ENCODE peak calls at places on chromosomes 16 and 17, in ten cellular contexts. Q is neural progenitor cell, O is lung, Z is spleen, L is psoas muscle, V is K562, M is GM06990, D is fibroblast of lung, B is breast epithelium, U is MM.1S. C is an unnamed sample. For H3K36me3, the result is how much of the 10 kb centered on the place peaks cover.

GRCh38 chr16:49701867-49702494 is 153.9 kb downstream of the ZNF423 start:
- DNase-seq in Q (peak), O (peak), Z (no peak), L (peak), V (no peak), M (no peak), D (peak), B (no peak), U (no peak), C (no peak)

GRCh38 chr16:68605746-68606145 is 39.4 kb upstream of the CDH3 start:
- DNase-seq in Q (no peak), O (no peak), Z (no peak), L (no peak), V (no peak), M (no peak), D (no peak), B (no peak), U (no peak), C (no peak)

GRCh38 chr16:75580-76501 is 2.2 kb upstream of the MPG start:
- DNase-seq in Q (peak), O (peak), Z (no peak), L (peak), V (peak), M (no peak), D (peak), B (peak), U (no peak), C (no peak)

GRCh38 chr17:63151981-63152523 is 186.0 kb downstream of the TANC2 start:
- DNase-seq in Q (peak), O (no peak), Z (no peak), L (no peak), V (no peak), M (peak), D (peak), B (no peak), U (no peak), C (no peak)

GRCh38 chr16:66045626-66046025 is 320.9 kb upstream of the CDH5 start:
- DNase-seq in Q (no peak), O (no peak), Z (no peak), L (peak), V (no peak), M (no peak), D (no peak), B (no peak), U (no peak), C (no peak)

GRCh38 chr17:72266099-72266852 is 145.5 kb downstream of the SOX9 start:
- DNase-seq in Q (no peak), O (no peak), Z (no peak), L (no peak), V (no peak), M (no peak), D (no peak), B (no peak), U (no peak), C (no peak)

GRCh38 chr17:3973498-3974137 is 9.4 kb upstream of the ATP2A3 start:
- DNase-seq in Q (no peak), O (no peak), Z (no peak), L (no peak), V (no peak), M (no peak), D (no peak), B (no peak), U (no peak), C (no peak)

GRCh38 chr16:89314357-89314756 is 96.9 kb downstream of the ZNF778 start:
- DNase-seq in Q (no peak), O (no peak), Z (no peak), L (no peak), V (no peak), M (no peak), D (no peak), B (no peak), U (no peak), C (no peak)

GRCh38 chr17:68627956-68628355 is 26.8 kb upstream of the FAM20A start:
- DNase-seq in Q (no peak), O (no peak), Z (no peak), L (no peak), V (no peak), M (no peak), D (no peak), B (no peak), U (no peak), C (no peak)

GRCh38 chr17:66221343-66221742 is 7.9 kb downstream of the APOH start:
- DNase-seq in Q (no peak), O (no peak), Z (no peak), L (no peak), V (no peak), M (no peak), D (no peak), B (no peak), U (no peak), C (no peak)

GRCh38 chr16:85206472-85207356 is 94.4 kb upstream of the CIBAR2 start:
- DNase-seq in Q (peak), O (no peak), Z (peak), L (peak), V (no peak), M (no peak), D (peak), B (no peak), U (no peak), C (no peak)

GRCh38 chr16:67663151-67663876 is 2.6 kb downstream of the PARD6A start:
- DNase-seq in Q (peak), O (no peak), Z (no peak), L (no peak), V (peak), M (no peak), D (no peak), B (no peak), U (no peak), C (no peak)

GRCh38 chr17:76527430-76528111 is 9.9 kb downstream of the CYGB start:
- DNase-seq in Q (peak), O (peak), Z (peak), L (peak), V (no peak), M (peak), D (peak), B (no peak), U (no peak), C (no peak)

GRCh38 chr16:1681032-1681431 is 3.0 kb downstream of the JPT2 start:
- DNase-seq in Q (peak), O (no peak), Z (no peak), L (no peak), V (no peak), M (no peak), D (no peak), B (no peak), U (no peak), C (no peak)

GRCh38 chr16:6684076-6684673 is 648.5 kb upstream of the RBFOX1 start:
- DNase-seq in Q (peak), O (no peak), Z (no peak), L (no peak), V (peak), M (no peak), D (no peak), B (no peak), U (no peak), C (no peak)

GRCh38 chr16:19872935-19873334 is 11.7 kb downstream of the GPRC5B start:
- DNase-seq in Q (no peak), O (no peak), Z (no peak), L (no peak), V (no peak), M (no peak), D (no peak), B (no peak), U (no peak), C (no peak)

GRCh38 chr17:68182940-68183551 is 64.8 kb upstream of the AMZ2 start:
- DNase-seq in Q (no peak), O (no peak), Z (peak), L (no peak), V (peak), M (peak), D (no peak), B (no peak), U (no peak), C (no peak)

GRCh38 chr17:41547921-41548843 is 20.1 kb upstream of the KRT19 start:
- DNase-seq in Q (no peak), O (peak), Z (no peak), L (peak), V (peak), M (no peak), D (peak), B (peak), U (no peak), C (peak)

GRCh38 chr17:77330602-77331081 is 189.9 kb downstream of the SEC14L1 start:
- DNase-seq in Q (no peak), O (peak), Z (peak), L (no peak), V (no peak), M (no peak), D (no peak), B (peak), U (no peak), C (no peak)

GRCh38 chr16:86294535-86294934 is 215.8 kb upstream of the FOXF1 start:
- DNase-seq in Q (no peak), O (no peak), Z (no peak), L (no peak), V (no peak), M (no peak), D (peak), B (no peak), U (no peak), C (no peak)

GRCh38 chr17:73770115-73770848 is 126.0 kb upstream of the SDK2 start:
- DNase-seq in Q (no peak), O (peak), Z (no peak), L (peak), V (peak), M (no peak), D (peak), B (peak), U (no peak), C (peak)

GRCh38 chr17:50107790-50108414 is 12.8 kb downstream of the PDK2 start:
- DNase-seq in Q (no peak), O (no peak), Z (no peak), L (no peak), V (no peak), M (no peak), D (peak), B (no peak), U (no peak), C (no peak)

GRCh38 chr16:23823475-23824407 is 12.0 kb upstream of the PRKCB start:
- DNase-seq in Q (peak), O (no peak), Z (no peak), L (no peak), V (peak), M (no peak), D (no peak), B (no peak), U (no peak), C (no peak)

GRCh38 chr16:3669067-3669466 is 14.6 kb downstream of the DNASE1 start:
- DNase-seq in Q (no peak), O (no peak), Z (no peak), L (no peak), V (no peak), M (no peak), D (no peak), B (no peak), U (no peak), C (no peak)

GRCh38 chr16:73000020-73000906 is 47.7 kb downstream of the ZFHX3 start:
- DNase-seq in Q (no peak), O (peak), Z (no peak), L (peak), V (no peak), M (no peak), D (peak), B (no peak), U (no peak), C (no peak)

GRCh38 chr16:74868035-74868434 is 93.4 kb upstream of the FA2H start:
- DNase-seq in Q (no peak), O (no peak), Z (no peak), L (no peak), V (no peak), M (no peak), D (no peak), B (no peak), U (no peak), C (no peak)
- H3K4me3 ChIP-seq in Q (no peak), O (no peak), Z (no peak), L (no peak), V (no peak), M (no peak), D (no peak), B (peak), U (no peak), C (no peak)

DNA sequence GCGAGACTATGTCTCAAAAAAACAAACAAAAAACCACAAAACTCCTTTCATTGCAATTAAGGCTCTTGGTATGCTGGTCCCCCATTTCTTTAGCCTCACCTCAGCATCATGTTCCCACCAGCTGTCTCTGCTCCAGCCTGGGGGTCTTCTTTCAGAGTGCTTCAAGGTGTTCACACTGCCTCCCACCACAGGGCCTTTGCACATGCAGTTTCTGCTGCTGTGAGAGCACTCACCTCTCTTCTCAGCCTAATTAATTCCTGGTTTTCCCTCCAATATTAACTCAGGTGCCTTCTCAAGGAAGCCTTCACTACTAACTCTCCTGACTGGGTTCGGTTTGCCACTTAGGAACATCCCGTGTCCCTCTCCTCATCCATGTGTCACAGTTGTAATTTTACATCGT is 15.9 kb upstream of the PIK3R6 start:
- DNase-seq in Q (no peak), O (no peak), Z (no peak), L (no peak), V (no peak), M (no peak), D (no peak), B (no peak), U (no peak), C (no peak)
- H3K36me3 ChIP-seq in Q (under half), O (under half), Z (half or more), L (under half), V (under half), M (half or more), D (under half), B (under half), U (under half), C (under half)

DNA sequence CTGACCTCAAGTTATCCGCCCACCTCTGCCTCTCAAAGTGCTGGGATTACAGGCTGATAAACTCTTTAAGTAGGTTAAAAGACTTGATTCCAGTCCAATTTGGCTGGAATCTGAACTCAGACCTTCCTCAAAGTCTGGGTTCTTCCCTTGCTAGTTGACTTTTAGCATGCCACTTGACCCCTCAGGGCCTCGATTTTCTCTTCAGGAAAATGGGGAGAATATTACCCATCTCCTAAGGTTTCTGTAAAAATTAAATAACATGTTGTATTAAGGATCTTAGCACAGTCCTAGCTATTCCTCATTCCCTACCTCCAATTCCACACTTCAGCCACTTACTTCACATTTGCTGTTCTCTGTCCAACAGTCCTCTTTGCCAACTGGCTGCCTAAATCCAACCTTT is 1.9 kb downstream of the GTF3C1 start:
- DNase-seq in Q (no peak), O (no peak), Z (no peak), L (no peak), V (no peak), M (no peak), D (no peak), B (no peak), U (no peak), C (no peak)
- H3K4me3 ChIP-seq in Q (no peak), O (no peak), Z (peak), L (peak), V (no peak), M (no peak), D (peak), B (peak), U (no peak), C (no peak)

DNA sequence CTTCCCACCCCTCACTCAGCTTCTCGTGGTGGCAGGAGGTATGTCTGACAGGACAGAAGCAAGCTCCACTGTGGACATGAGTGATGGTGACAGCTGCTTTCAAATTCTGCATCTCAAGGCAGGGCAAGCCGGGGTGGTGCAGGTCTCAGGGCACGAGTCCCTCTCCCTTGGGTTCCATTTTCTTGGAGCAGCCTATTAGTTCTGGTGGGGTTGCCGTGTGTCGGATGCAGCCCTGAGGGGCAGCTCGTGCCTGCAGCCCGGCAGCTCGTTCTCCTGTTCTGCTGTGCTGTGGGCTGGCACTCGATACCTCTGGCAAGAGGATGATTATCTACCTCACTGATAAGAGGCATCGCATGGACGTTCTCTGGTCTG is 16.5 kb upstream of the CLEC18C start:
- DNase-seq in Q (no peak), O (no peak), Z (peak), L (no peak), V (no peak), M (no peak), D (no peak), B (no peak), U (no peak), C (no peak)
- H3K36me3 ChIP-seq in Q (under half), O (half or more), Z (half or more), L (half or more), V (half or more), M (under half), D (under half), B (under half), U (under half), C (under half)

DNA sequence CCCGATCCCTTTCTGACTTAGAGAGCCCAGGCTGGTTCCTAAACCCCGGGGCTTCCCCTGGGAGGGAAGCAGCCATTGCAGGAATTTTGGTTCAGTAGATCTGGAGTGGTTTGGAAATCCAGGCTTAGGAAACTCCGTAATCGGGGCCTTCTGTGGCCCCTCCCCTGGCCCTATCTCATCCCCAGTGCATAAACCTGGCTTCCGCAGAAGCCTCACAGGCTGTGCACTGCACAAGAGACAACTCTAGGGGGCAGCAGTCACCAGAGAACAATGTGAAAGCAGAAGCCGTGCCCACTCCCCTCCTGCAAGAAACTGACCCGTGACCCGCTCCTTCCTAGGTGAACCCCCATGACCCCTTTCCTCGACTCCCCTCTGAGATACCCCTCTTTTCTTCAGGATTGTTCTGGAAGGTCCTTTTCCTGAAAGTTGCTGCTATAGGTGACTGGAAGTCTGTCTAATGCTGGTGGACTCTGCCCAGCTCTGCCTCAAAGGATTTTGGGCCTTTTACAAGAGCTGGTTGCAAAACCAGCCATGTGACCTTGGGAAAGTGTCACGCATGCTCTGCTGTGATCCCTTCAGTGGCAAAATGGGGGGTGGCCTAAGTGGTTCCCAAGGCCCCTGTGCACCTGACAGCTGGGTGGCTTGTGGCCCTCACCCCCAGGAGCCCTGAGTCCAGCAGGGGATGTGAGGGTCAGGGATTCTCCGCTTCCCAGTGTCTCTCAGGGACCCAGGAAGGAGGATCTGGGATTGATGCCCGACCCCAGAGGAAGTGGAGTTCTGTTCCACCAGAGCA is 14.4 kb downstream of the GUCY2D start:
- DNase-seq in Q (peak), O (peak), Z (peak), L (no peak), V (peak), M (no peak), D (peak), B (no peak), U (peak), C (no peak)
- H3K4me3 ChIP-seq in Q (peak), O (no peak), Z (peak), L (peak), V (no peak), M (no peak), D (peak), B (peak), U (peak), C (peak)

GRCh38 chr17:80315517-80316182 is 55.0 kb downstream of the RNF213 start:
- DNase-seq in Q (no peak), O (no peak), Z (peak), L (no peak), V (no peak), M (no peak), D (no peak), B (no peak), U (no peak), C (no peak)
- H3K36me3 ChIP-seq in Q (under half), O (under half), Z (half or more), L (half or more), V (half or more), M (under half), D (under half), B (under half), U (under half), C (under half)

GRCh38 chr17:16484445-16485169 is 7.4 kb downstream of the LRRC75A start:
- DNase-seq in Q (peak), O (no peak), Z (peak), L (no peak), V (no peak), M (no peak), D (no peak), B (no peak), U (no peak), C (no peak)
- H3K4me3 ChIP-seq in Q (peak), O (no peak), Z (no peak), L (no peak), V (no peak), M (no peak), D (no peak), B (no peak), U (no peak), C (no peak)